ENCODE peak calls at places on chromosome 12, in eight cellular contexts. U is cardiac fibroblast; C is CD4-positive, alpha-beta T cell; W is progenitor cell of endocrine pancreas; T is left ventricle myocardium inferior; I is hepatocyte; J is AG04450; L is Panc1. D is an unnamed sample.

GRCh38 chr12:105378821-105379400 is 48.4 kb downstream of the C12orf75 start:
- DNase-seq in U (peak), C (no peak), W (no peak), T (no peak), I (no peak), J (no peak), L (no peak), D (no peak)

GRCh38 chr12:47110011-47110541 is 30.3 kb upstream of the AMIGO2 start:
- DNase-seq in U (no peak), C (no peak), W (no peak), T (no peak), I (no peak), J (no peak), L (no peak), D (no peak)

GRCh38 chr12:2360630-2361170 is 307.9 kb downstream of the CACNA1C start:
- DNase-seq in U (no peak), C (no peak), W (no peak), T (no peak), I (no peak), J (no peak), L (no peak), D (no peak)

GRCh38 chr12:45669093-45669492 is 60.4 kb upstream of the ARID2 start:
- DNase-seq in U (no peak), C (no peak), W (no peak), T (no peak), I (no peak), J (no peak), L (no peak), D (no peak)

GRCh38 chr12:52741378-52742195 is 35.6 kb downstream of the KRT76 start:
- DNase-seq in U (peak), C (peak), W (peak), T (peak), I (peak), J (no peak), L (no peak), D (no peak)

GRCh38 chr12:23221066-23221465 is 596.1 kb downstream of the ETNK1 start:
- DNase-seq in U (no peak), C (no peak), W (no peak), T (no peak), I (no peak), J (no peak), L (no peak), D (no peak)

GRCh38 chr12:17302001-17302400 is 696.0 kb upstream of the LMO3 start:
- DNase-seq in U (no peak), C (no peak), W (no peak), T (no peak), I (no peak), J (no peak), L (no peak), D (no peak)

GRCh38 chr12:39574785-39575497 is 44.7 kb downstream of the ABCD2 start:
- DNase-seq in U (no peak), C (no peak), W (no peak), T (no peak), I (no peak), J (no peak), L (no peak), D (no peak)

GRCh38 chr12:128245890-128246289 is 21.1 kb upstream of the TMEM132C start:
- DNase-seq in U (no peak), C (no peak), W (no peak), T (no peak), I (no peak), J (no peak), L (no peak), D (no peak)

GRCh38 chr12:60398547-60398946 is 802.7 kb downstream of the SLC16A7 start:
- DNase-seq in U (no peak), C (no peak), W (no peak), T (no peak), I (no peak), J (no peak), L (no peak), D (no peak)

GRCh38 chr12:6699989-6700645 is 498 bp downstream of the PIANP start:
- DNase-seq in U (no peak), C (no peak), W (peak), T (no peak), I (peak), J (no peak), L (no peak), D (no peak)

GRCh38 chr12:47801170-47801903 is 18.4 kb downstream of the HDAC7 start:
- DNase-seq in U (peak), C (no peak), W (no peak), T (peak), I (no peak), J (no peak), L (no peak), D (no peak)

GRCh38 chr12:124737040-124737419 is 126.6 kb downstream of the SCARB1 start:
- DNase-seq in U (no peak), C (no peak), W (no peak), T (no peak), I (no peak), J (no peak), L (no peak), D (no peak)

GRCh38 chr12:64085996-64086395 is 136.1 kb downstream of the KICS2 start:
- DNase-seq in U (peak), C (no peak), W (no peak), T (no peak), I (no peak), J (no peak), L (no peak), D (no peak)

GRCh38 chr12:130933269-130933995 is 20.3 kb upstream of the ADGRD1 start:
- DNase-seq in U (no peak), C (no peak), W (no peak), T (no peak), I (no peak), J (no peak), L (no peak), D (no peak)

GRCh38 chr12:46371718-46372130 is 849 bp downstream of the SLC38A2 start:
- DNase-seq in U (no peak), C (peak), W (peak), T (peak), I (peak), J (no peak), L (no peak), D (no peak)

GRCh38 chr12:10031771-10032175 is 1.3 kb downstream of the CLEC9A start:
- DNase-seq in U (peak), C (no peak), W (no peak), T (no peak), I (no peak), J (peak), L (no peak), D (peak)

GRCh38 chr12:107322063-107322462 is 228.7 kb upstream of the CRY1 start:
- DNase-seq in U (no peak), C (peak), W (no peak), T (no peak), I (no peak), J (no peak), L (no peak), D (no peak)

GRCh38 chr12:76878899-76879709 is at the start of gene CSRP2:
- DNase-seq in U (peak), C (peak), W (peak), T (peak), I (peak), J (peak), L (peak), D (no peak)

GRCh38 chr12:24133385-24133784 is 183.9 kb upstream of the SOX5 start:
- DNase-seq in U (no peak), C (no peak), W (no peak), T (no peak), I (no peak), J (no peak), L (no peak), D (no peak)

GRCh38 chr12:75959060-75959459 is 72.5 kb downstream of the PHLDA1 start:
- DNase-seq in U (no peak), C (no peak), W (no peak), T (no peak), I (no peak), J (no peak), L (no peak), D (no peak)

GRCh38 chr12:49832836-49833421 is 4.7 kb upstream of the NCKAP5L start:
- DNase-seq in U (peak), C (no peak), W (no peak), T (no peak), I (no peak), J (no peak), L (no peak), D (peak)

GRCh38 chr12:68750506-68750905 is 4.5 kb downstream of the SLC35E3 start:
- DNase-seq in U (no peak), C (no peak), W (no peak), T (no peak), I (no peak), J (no peak), L (no peak), D (no peak)

GRCh38 chr12:129193263-129193871 is 340.1 kb downstream of the GLT1D1 start:
- DNase-seq in U (no peak), C (no peak), W (no peak), T (no peak), I (no peak), J (no peak), L (no peak), D (no peak)

DNA sequence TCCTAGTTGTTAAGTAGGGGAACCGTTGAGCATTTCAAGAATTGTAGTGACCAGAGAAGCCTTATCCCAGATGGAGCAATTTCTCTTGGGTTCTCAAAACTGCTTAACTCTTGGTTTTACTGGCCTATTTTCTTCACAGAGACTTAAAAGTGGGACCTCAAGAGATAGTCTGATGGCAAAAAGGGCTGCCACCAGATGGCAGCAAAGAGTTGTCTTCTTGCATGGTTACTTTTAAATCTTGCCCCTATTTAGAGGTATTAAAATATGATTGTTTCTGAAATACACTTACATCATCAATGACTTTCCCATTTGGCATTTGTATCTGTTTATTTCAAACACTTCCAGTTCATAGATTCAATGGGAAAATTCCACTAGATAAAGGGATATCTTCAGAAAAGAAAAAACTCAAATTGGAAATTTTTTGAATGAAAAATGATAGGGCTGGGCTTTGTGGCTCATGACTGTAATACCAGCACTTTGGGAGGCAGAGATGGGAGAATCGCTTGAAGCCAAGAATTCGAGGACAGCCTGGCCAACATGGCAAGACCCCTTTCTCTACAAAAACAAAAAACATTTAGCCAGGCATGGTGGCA is 69.9 kb upstream of the CNTN1 start:
- DNase-seq in U (peak), C (no peak), W (peak), T (no peak), I (peak), J (no peak), L (peak), D (no peak)
- TF ChIP-seq CTCF in U (peak), C (no peak), W (peak), T (peak), I (peak), J (peak), L (peak), D (peak)

GRCh38 chr12:56601503-56601902 is 28.6 kb downstream of the BAZ2A start:
- DNase-seq in U (peak), C (peak), W (no peak), T (no peak), I (no peak), J (no peak), L (no peak), D (no peak)
- TF ChIP-seq CTCF in U (peak), C (no peak), W (no peak), T (no peak), I (no peak), J (peak), L (no peak), D (peak)

GRCh38 chr12:112013601-112014402 is 576 bp downstream of the ERP29 start:
- DNase-seq in U (peak), C (peak), W (peak), T (peak), I (peak), J (no peak), L (no peak), D (no peak)
- TF ChIP-seq CTCF in U (no peak), C (no peak), W (peak), T (peak), I (no peak), J (no peak), L (peak), D (no peak)

GRCh38 chr12:114013601-114014345 is 47.6 kb upstream of the RBM19 start:
- DNase-seq in U (peak), C (no peak), W (peak), T (no peak), I (peak), J (peak), L (no peak), D (peak)
- TF ChIP-seq CTCF in U (peak), C (no peak), W (peak), T (peak), I (peak), J (peak), L (peak), D (peak)

DNA sequence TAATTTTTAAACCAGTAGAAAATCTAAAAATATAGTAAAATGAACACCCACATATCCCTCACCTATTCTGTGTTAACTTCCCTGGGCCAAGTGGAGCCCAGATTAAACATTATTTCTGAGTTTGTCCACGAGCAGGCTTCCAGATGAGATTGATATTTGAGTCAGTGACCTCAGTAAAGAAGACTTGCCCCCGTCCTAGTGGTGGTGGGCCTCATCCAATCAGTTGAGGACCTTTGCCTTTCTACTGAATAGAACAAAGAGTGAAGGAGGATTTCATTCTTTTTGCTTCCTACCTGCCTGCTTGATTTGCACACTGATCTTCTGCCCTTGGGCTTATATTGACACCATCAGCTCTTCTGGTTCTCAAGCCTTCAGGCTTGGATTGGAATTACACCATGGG is 174.7 kb upstream of the PLEKHG7 start:
- DNase-seq in U (no peak), C (no peak), W (no peak), T (no peak), I (no peak), J (no peak), L (no peak), D (no peak)
- TF ChIP-seq CTCF in U (peak), C (no peak), W (no peak), T (no peak), I (no peak), J (no peak), L (no peak), D (no peak)